ENCODE peak calls at places on chromosome 17, in six cellular contexts. S, A, W, C, M and V are unnamed samples.

GRCh38 chr17:8946476-8946875 is 19.0 kb downstream of the PIK3R5 start:
- DNase-seq in S (no peak), A (no peak), W (no peak), C (no peak), M (no peak), V (no peak)

GRCh38 chr17:42249681-42250446 is 26.3 kb downstream of the STAT5B start:
- DNase-seq in S (peak), A (no peak), W (no peak), C (no peak), M (no peak), V (peak)

GRCh38 chr17:8289103-8289397 is 580 bp downstream of the RANGRF start:
- DNase-seq in S (peak), A (peak), W (peak), C (peak), M (peak), V (no peak)

GRCh38 chr17:56835259-56835575 is 1.3 kb downstream of the DGKE start:
- DNase-seq in S (no peak), A (no peak), W (no peak), C (no peak), M (no peak), V (no peak)

GRCh38 chr17:49379926-49380325 is 17.9 kb upstream of the ZNF652 start:
- DNase-seq in S (no peak), A (no peak), W (no peak), C (no peak), M (no peak), V (no peak)

GRCh38 chr17:78535285-78536197 is 41.7 kb downstream of the DNAH17 start:
- DNase-seq in S (no peak), A (no peak), W (no peak), C (no peak), M (no peak), V (no peak)

GRCh38 chr17:33334703-33335102 is 41.6 kb upstream of the ASIC2 start:
- DNase-seq in S (no peak), A (no peak), W (no peak), C (no peak), M (no peak), V (no peak)

GRCh38 chr17:70484496-70484895 is 315.2 kb downstream of the KCNJ2 start:
- DNase-seq in S (no peak), A (no peak), W (no peak), C (no peak), M (no peak), V (no peak)

GRCh38 chr17:55705847-55706246 is 16.8 kb downstream of the TMEM100 start:
- DNase-seq in S (no peak), A (no peak), W (no peak), C (no peak), M (no peak), V (no peak)

GRCh38 chr17:67212716-67213417 is 32.1 kb downstream of the HELZ start:
- DNase-seq in S (no peak), A (peak), W (no peak), C (no peak), M (no peak), V (no peak)

GRCh38 chr17:14144513-14144912 is 75.2 kb downstream of the COX10 start:
- DNase-seq in S (no peak), A (no peak), W (no peak), C (no peak), M (no peak), V (no peak)

GRCh38 chr17:41118721-41119120 is 548 bp upstream of the KRTAP4-11 start:
- DNase-seq in S (no peak), A (no peak), W (no peak), C (no peak), M (no peak), V (no peak)

GRCh38 chr17:82121660-82122629 is 23.9 kb upstream of the FASN start:
- DNase-seq in S (no peak), A (no peak), W (no peak), C (no peak), M (no peak), V (no peak)

GRCh38 chr17:50060951-50061712 is 5.2 kb downstream of the ITGA3 start:
- DNase-seq in S (peak), A (no peak), W (peak), C (no peak), M (no peak), V (no peak)

GRCh38 chr17:3534881-3535252 is 22.7 kb downstream of the TRPV3 start:
- DNase-seq in S (peak), A (no peak), W (peak), C (no peak), M (no peak), V (no peak)

GRCh38 chr17:79789943-79790804 is 6.7 kb downstream of the CBX8 start:
- DNase-seq in S (peak), A (no peak), W (peak), C (no peak), M (no peak), V (no peak)

GRCh38 chr17:1774390-1775176 is 12.7 kb downstream of the SERPINF1 start:
- DNase-seq in S (no peak), A (no peak), W (no peak), C (no peak), M (no peak), V (no peak)

GRCh38 chr17:41060052-41060604 is at the start of gene KRTAP2-3:
- DNase-seq in S (no peak), A (no peak), W (no peak), C (no peak), M (peak), V (no peak)

GRCh38 chr17:49738456-49739163 is 25.3 kb downstream of the FAM117A start:
- DNase-seq in S (peak), A (no peak), W (no peak), C (no peak), M (no peak), V (no peak)

GRCh38 chr17:1648582-1649115 is 1.0 kb downstream of the RILP start:
- DNase-seq in S (peak), A (peak), W (peak), C (peak), M (peak), V (peak)

GRCh38 chr17:66347661-66348604 is 45.5 kb downstream of the PRKCA start:
- DNase-seq in S (no peak), A (no peak), W (no peak), C (no peak), M (no peak), V (no peak)

GRCh38 chr17:7046127-7046724 is 2.3 kb upstream of the SLC16A11 start:
- DNase-seq in S (peak), A (no peak), W (peak), C (no peak), M (no peak), V (no peak)

GRCh38 chr17:17044846-17045561 is 2.7 kb downstream of the MPRIP start:
- DNase-seq in S (no peak), A (peak), W (peak), C (no peak), M (peak), V (peak)

GRCh38 chr17:65583921-65584603 is 22.6 kb upstream of the AXIN2 start:
- DNase-seq in S (no peak), A (no peak), W (peak), C (no peak), M (no peak), V (no peak)

GRCh38 chr17:38704645-38705522 is at the start of gene MLLT6:
- DNase-seq in S (peak), A (peak), W (peak), C (peak), M (peak), V (peak)

GRCh38 chr17:48259710-48260291 is 152.2 kb downstream of the SNX11 start:
- DNase-seq in S (no peak), A (no peak), W (no peak), C (no peak), M (no peak), V (no peak)

GRCh38 chr17:2277430-2278170 is 26.0 kb downstream of the SMG6 start:
- DNase-seq in S (no peak), A (no peak), W (no peak), C (no peak), M (no peak), V (no peak)

GRCh38 chr17:77160877-77161530 is 20.2 kb downstream of the SEC14L1 start:
- DNase-seq in S (no peak), A (no peak), W (no peak), C (no peak), M (no peak), V (no peak)

GRCh38 chr17:77279448-77280303 is 138.9 kb downstream of the SEC14L1 start:
- DNase-seq in S (no peak), A (no peak), W (no peak), C (no peak), M (no peak), V (no peak)

GRCh38 chr17:47916489-47917208 is 20.6 kb downstream of the SP2 start:
- DNase-seq in S (no peak), A (no peak), W (no peak), C (no peak), M (no peak), V (no peak)

GRCh38 chr17:15883617-15884111 is 61.3 kb upstream of the ADORA2B start:
- DNase-seq in S (no peak), A (peak), W (no peak), C (no peak), M (no peak), V (no peak)

GRCh38 chr17:31321481-31321880 is at the start of gene EVI2A:
- DNase-seq in S (peak), A (peak), W (no peak), C (peak), M (peak), V (peak)

GRCh38 chr17:47095268-47095667 is 93.8 kb downstream of the CDC27 start:
- DNase-seq in S (no peak), A (no peak), W (no peak), C (no peak), M (no peak), V (no peak)

GRCh38 chr17:64773836-64774761 is 112.0 kb upstream of the SMURF2 start:
- DNase-seq in S (no peak), A (no peak), W (no peak), C (no peak), M (peak), V (no peak)

GRCh38 chr17:3890082-3890892 is 2.6 kb downstream of the CAMKK1 start:
- DNase-seq in S (no peak), A (no peak), W (peak), C (no peak), M (peak), V (no peak)

GRCh38 chr17:19867654-19868395 is at the start of gene ULK2:
- DNase-seq in S (peak), A (no peak), W (peak), C (peak), M (no peak), V (peak)

GRCh38 chr17:19346351-19347255 is 15.9 kb downstream of the B9D1 start:
- DNase-seq in S (no peak), A (peak), W (peak), C (no peak), M (peak), V (no peak)

GRCh38 chr17:18248811-18249210 is 9.7 kb downstream of the FLII start:
- DNase-seq in S (no peak), A (no peak), W (no peak), C (no peak), M (no peak), V (no peak)
- H3K27ac ChIP-seq in S (no peak), A (no peak), W (no peak), C (no peak), M (no peak), V (no peak)

GRCh38 chr17:5501725-5502124 is 15.4 kb downstream of the MIS12 start:
- DNase-seq in S (no peak), A (no peak), W (no peak), C (no peak), M (no peak), V (no peak)
- H3K27ac ChIP-seq in S (no peak), A (no peak), W (no peak), C (peak), M (no peak), V (peak)

DNA sequence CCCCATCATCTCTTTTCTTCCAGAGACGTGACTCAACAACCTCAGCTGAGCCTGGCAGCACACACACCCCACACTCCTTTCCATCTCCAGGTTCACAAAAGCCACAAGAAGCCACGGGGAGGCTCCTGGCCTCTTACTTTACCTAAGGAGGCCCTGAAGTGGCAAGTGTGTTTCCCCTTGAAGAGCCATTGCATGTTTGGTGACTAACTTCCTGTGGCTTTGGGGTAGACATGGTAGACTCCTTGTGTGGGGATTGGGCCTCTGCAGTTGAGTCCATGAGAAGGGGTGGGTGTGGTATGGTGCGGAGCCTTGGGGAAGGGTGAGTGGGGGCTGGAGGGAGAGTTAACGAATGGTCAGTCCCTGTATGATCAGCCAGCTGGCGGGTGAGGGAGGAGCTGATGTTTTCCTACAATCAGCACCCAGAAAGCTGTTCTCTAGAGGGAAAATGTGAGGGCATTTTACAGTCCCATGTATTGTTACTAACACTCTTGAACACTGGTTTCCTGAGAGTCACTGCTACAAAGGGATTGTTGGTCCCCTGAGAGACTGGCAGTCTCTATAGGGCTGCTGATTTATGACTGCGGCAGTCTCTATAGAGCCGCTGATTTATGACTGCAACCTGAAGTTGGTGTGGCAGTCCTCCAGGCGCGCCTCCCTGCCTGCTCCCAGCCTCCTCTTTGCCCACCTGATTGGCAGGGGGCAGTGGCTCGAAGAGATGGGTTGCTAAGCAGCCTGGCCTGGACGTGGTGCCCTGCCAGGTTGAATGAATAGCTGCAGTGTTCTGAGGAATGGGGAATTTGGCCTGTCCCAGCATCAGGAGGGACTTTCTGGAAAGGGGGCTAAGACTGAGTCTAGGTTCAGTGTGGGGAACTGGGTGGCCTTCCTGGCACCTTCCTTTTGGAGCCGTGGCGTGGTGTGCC is 24.5 kb downstream of the SAP30BP start:
- DNase-seq in S (no peak), A (no peak), W (peak), C (no peak), M (no peak), V (no peak)
- H3K27ac ChIP-seq in S (no peak), A (no peak), W (no peak), C (no peak), M (no peak), V (no peak)

DNA sequence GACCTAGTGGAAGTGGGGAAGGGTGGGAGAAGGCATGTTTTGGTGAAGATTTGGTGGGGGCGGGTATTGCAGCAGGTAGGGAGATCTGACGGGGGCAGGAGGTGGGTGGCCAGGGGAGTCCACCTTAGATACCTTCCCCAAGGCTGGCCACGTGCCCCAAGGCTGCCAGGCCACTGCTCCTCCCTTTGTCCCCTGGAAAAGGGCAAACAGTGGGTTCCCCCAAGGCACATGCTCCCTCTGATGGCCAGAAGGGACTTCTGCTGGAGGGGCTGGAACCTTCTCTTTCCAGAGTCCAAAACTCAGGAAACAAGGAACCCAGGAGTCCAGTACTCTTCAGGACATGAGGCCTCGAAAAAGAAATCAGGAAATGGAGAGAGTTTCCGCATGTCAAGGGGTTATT is 6.2 kb upstream of the PSMD3 start:
- DNase-seq in S (peak), A (no peak), W (no peak), C (no peak), M (no peak), V (no peak)
- H3K27ac ChIP-seq in S (no peak), A (no peak), W (no peak), C (no peak), M (no peak), V (no peak)